ENCODE peak calls at places on chromosomes 7 and 10, in five cellular contexts. M, Z, N, E and G are unnamed samples. For H3K9me3, the result is how much of the 10 kb centered on the place peaks cover.

GRCh38 chr7:88092676-88092999 is 127.2 kb downstream of the SRI start:
- DNase-seq in M (no peak), Z (no peak), E (no peak), N (no peak), G (no peak)

GRCh38 chr10:115093776-115094361 is 704 bp downstream of the ATRNL1 start:
- DNase-seq in Z (peak), E (peak), N (no peak), M (no peak), G (no peak)

GRCh38 chr10:34815174-34816066 is at the start of gene PARD3:
- DNase-seq in M (peak), E (peak), Z (peak), N (peak), G (no peak)

GRCh38 chr7:150346922-150347321 is 5.5 kb upstream of the RARRES2 start:
- DNase-seq in E (no peak), M (no peak), Z (no peak), N (no peak), G (no peak)

GRCh38 chr7:107996072-107996824 is 6.7 kb downstream of the LAMB1 start:
- DNase-seq in E (no peak), M (no peak), Z (no peak), N (peak), G (no peak)

GRCh38 chr10:90885176-90885575 is 13.4 kb downstream of the RPP30 start:
- DNase-seq in E (no peak), M (no peak), Z (no peak), N (peak), G (no peak)

GRCh38 chr7:50499092-50499491 is 48.9 kb upstream of the FIGNL1 start:
- DNase-seq in E (no peak), Z (no peak), M (no peak), N (no peak), G (no peak)

GRCh38 chr10:17007836-17008235 is 121.8 kb downstream of the CUBN start:
- DNase-seq in Z (no peak), E (no peak), M (no peak), N (no peak), G (no peak)

GRCh38 chr7:159115601-159116501 is 28.8 kb downstream of the VIPR2 start:
- DNase-seq in E (no peak), Z (peak), N (no peak), M (no peak), G (no peak)

GRCh38 chr7:139060838-139061237 is 25.0 kb upstream of the ZC3HAV1L start:
- DNase-seq in Z (no peak), N (peak), E (no peak), M (no peak), G (no peak)

GRCh38 chr10:63105811-63106755 is 27.0 kb upstream of the NRBF2 start:
- DNase-seq in N (peak), M (no peak), E (no peak), Z (peak), G (peak)

GRCh38 chr10:61642692-61643091 is 20.0 kb upstream of the CABCOCO1 start:
- DNase-seq in N (peak), Z (no peak), E (no peak), M (no peak), G (no peak)

GRCh38 chr7:101200504-101200861 is 353 bp downstream of the MOGAT3 start:
- DNase-seq in M (no peak), N (no peak), Z (no peak), E (no peak), G (no peak)

GRCh38 chr7:148883233-148884048 is 650 bp downstream of the EZH2 start:
- DNase-seq in Z (peak), N (no peak), E (peak), M (no peak), G (peak)

GRCh38 chr7:96781919-96782318 is 72.3 kb upstream of the SEM1 start:
- DNase-seq in E (no peak), N (no peak), Z (no peak), M (no peak), G (no peak)

GRCh38 chr10:110765513-110766375 is 106.0 kb upstream of the PDCD4 start:
- DNase-seq in N (peak), E (no peak), M (no peak), Z (no peak), G (no peak)

GRCh38 chr7:115561341-115562110 is 469.0 kb downstream of the TFEC start:
- DNase-seq in E (no peak), M (no peak), Z (no peak), N (peak), G (no peak)

GRCh38 chr7:157707983-157708720 is 371.3 kb downstream of the DNAJB6 start:
- DNase-seq in N (no peak), M (no peak), Z (no peak), E (no peak), G (no peak)

GRCh38 chr10:49359349-49360231 is 36.3 kb downstream of the DRGX start:
- DNase-seq in E (no peak), Z (no peak), N (peak), M (no peak), G (no peak)

GRCh38 chr10:104253106-104253505 is 1.6 kb upstream of the GSTO1 start:
- DNase-seq in E (no peak), Z (no peak), M (no peak), N (no peak), G (no peak)

GRCh38 chr7:727104-727805 is at the start of gene PRKAR1B:
- DNase-seq in N (no peak), Z (no peak), M (no peak), E (peak), G (no peak)

GRCh38 chr7:18191329-18191728 is 163.7 kb upstream of the PRPS1L1 start:
- DNase-seq in N (no peak), Z (no peak), M (no peak), E (no peak), G (no peak)

GRCh38 chr7:15889501-15889900 is 203.0 kb upstream of the MEOX2 start:
- DNase-seq in N (no peak), E (peak), M (no peak), Z (no peak), G (no peak)

GRCh38 chr7:44099669-44100068 is 4.5 kb upstream of the AEBP1 start:
- DNase-seq in Z (no peak), M (no peak), N (no peak), E (no peak), G (no peak)

GRCh38 chr7:337567-337951 is 47.6 kb downstream of the FOXL3 start:
- DNase-seq in E (no peak), N (no peak), M (no peak), Z (no peak), G (no peak)

GRCh38 chr7:18400726-18401125 is 94.8 kb upstream of the HDAC9 start:
- DNase-seq in M (no peak), E (no peak), N (peak), Z (no peak), G (no peak)

GRCh38 chr7:40715053-40715430 is 580.2 kb downstream of the SUGCT start:
- DNase-seq in Z (no peak), N (peak), M (no peak), E (no peak), G (no peak)

GRCh38 chr7:35793225-35793579 is 7.7 kb upstream of the SEPTIN7 start:
- DNase-seq in M (no peak), Z (no peak), N (peak), E (no peak), G (no peak)

GRCh38 chr7:21580073-21580521 is 37.3 kb downstream of the DNAH11 start:
- DNase-seq in E (no peak), M (no peak), N (peak), Z (no peak), G (no peak)

GRCh38 chr10:31678573-31679122 is 250.0 kb downstream of the ARHGAP12 start:
- DNase-seq in E (no peak), N (no peak), M (no peak), Z (no peak), G (no peak)
- H3K9me3 ChIP-seq in E (under half), N (under half), M (under half), Z (under half), G (under half)

GRCh38 chr7:28703054-28703765 is 254.9 kb downstream of the TRIL start:
- DNase-seq in E (no peak), Z (no peak), N (no peak), M (no peak), G (no peak)

GRCh38 chr7:28708033-28708451 is 250.1 kb downstream of the TRIL start:
- DNase-seq in N (peak), E (no peak), Z (peak), M (no peak), G (no peak)

GRCh38 chr7:28706607-28707006 is 251.5 kb downstream of the TRIL start:
- DNase-seq in E (no peak), N (no peak), M (no peak), Z (no peak), G (no peak)

GRCh38 chr7:28707291-28707690 is 250.8 kb downstream of the TRIL start:
- DNase-seq in Z (no peak), N (no peak), E (no peak), M (no peak), G (no peak)

GRCh38 chr7:28705350-28705749 is 252.8 kb downstream of the TRIL start:
- DNase-seq in E (no peak), N (no peak), Z (no peak), M (no peak), G (no peak)
- H3K9me3 ChIP-seq in E (under half), N (under half), Z (under half), M (under half), G (under half)

DNA sequence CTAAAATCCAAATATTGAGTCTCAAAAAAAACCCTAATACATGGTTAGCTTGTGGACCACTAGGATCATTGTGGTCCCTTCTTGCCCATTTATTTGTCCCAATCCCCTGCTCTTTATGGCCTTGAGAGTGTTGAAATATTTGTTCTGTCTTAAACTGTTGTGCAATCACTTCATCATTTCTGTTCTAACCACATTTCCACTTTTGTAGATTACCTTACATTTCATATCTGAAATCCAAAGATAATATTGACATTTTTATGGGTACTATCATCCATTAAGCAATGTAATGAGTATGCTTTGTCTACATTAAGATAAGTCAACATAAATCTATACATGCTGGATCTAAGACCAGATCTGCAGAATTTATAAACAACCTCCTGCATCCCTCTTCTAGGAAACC is 359.5 kb upstream of the CELF2 start:
- DNase-seq in Z (no peak), N (peak), E (no peak), M (no peak), G (no peak)
- H3K9me3 ChIP-seq in Z (under half), N (under half), E (under half), M (under half), G (under half)

GRCh38 chr10:45183174-45183573 is 132.2 kb downstream of the OR13A1 start:
- DNase-seq in E (no peak), N (no peak), Z (no peak), M (no peak), G (no peak)
- H3K9me3 ChIP-seq in E (under half), N (under half), Z (under half), M (under half), G (under half)

GRCh38 chr7:129898007-129898406 is 54.8 kb downstream of the UBE2H start:
- DNase-seq in E (no peak), N (no peak), M (no peak), Z (no peak), G (no peak)

GRCh38 chr7:129898502-129899160 is 54.1 kb downstream of the UBE2H start:
- DNase-seq in N (peak), Z (no peak), E (no peak), M (no peak), G (no peak)

DNA sequence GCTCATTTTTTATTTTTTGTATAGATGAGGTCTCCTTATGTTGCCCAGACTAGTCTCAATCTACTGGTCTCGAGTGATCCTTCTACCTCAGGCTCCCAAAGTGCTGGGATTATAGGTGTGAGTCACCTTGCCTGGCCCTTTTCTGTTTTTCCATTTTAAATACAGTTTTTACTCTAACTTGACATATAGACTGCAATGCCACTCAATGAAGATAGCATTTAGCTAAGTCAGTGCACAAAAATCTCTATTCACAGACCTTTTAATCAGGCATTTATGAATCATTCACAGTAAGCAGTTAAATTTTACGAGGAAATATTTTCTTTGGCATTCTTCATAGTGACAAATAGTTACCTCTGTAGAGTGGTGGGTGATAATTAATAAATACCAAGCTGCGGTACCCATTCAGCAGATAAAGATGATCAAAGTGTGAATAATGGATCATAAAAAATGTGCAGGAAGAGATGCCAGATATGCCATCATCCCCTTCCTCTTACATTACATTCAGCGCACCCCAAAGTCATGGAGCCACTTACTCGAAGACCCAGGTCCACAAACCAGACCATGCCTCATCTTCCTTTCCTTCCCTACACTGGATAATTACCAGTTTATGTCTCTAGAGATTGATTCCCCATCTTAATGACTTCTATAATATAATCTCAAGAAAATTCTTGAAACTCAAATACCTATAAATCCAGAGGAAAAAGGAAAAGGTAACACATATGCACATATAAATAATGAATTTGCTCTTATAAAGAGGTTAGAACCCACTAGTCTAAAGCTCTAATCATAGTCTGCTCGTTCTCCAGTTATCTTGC is 56.0 kb downstream of the UBE2H start:
- DNase-seq in M (no peak), Z (no peak), E (no peak), N (peak), G (no peak)
- H3K9me3 ChIP-seq in M (under half), Z (under half), E (under half), N (under half), G (under half)